ENCODE peak calls at places on chromosomes 7 and 10, in four cellular contexts. N is K562, M is H1, E is HepG2. D is an unnamed sample.
A peak's percentile ranks its signal among the peaks of the same experiment; 100 is the strongest.

GRCh38 chr10:32982293-32982709 is 24.3 kb upstream of the ITGB1 start:
- DNase-seq in M (no peak), E (no peak), N (no peak), D (no peak)

GRCh38 chr10:14016011-14016536 is 314.6 kb downstream of the FRMD4A start:
- DNase-seq in M (no peak), N (no peak), E (no peak), D (no peak)

GRCh38 chr7:80508440-80508839 is 3.4 kb downstream of the GNAT3 start:
- DNase-seq in M (no peak), N (no peak), E (no peak), D (no peak)

GRCh38 chr10:95837368-95837776 is 70.4 kb upstream of the CC2D2B start:
- DNase-seq in E (no peak), M (no peak), N (no peak), D (no peak)

GRCh38 chr10:106424981-106425380 is 739.5 kb downstream of the SORCS1 start:
- DNase-seq in E (no peak), N (no peak), M (no peak), D (no peak)

GRCh38 chr10:23439920-23440875 is 1.3 kb downstream of the OTUD1 start:
- DNase-seq in E (no peak), N (peak; percentile 14), M (no peak), D (peak; percentile 27)

GRCh38 chr7:17298102-17298839 is at the start of gene AHR:
- DNase-seq in N (no peak), E (peak; percentile 86), M (peak; percentile 50), D (peak; percentile 47)

GRCh38 chr7:70116244-70116643 is 518.0 kb downstream of the AUTS2 start:
- DNase-seq in N (no peak), M (no peak), E (no peak), D (no peak)

GRCh38 chr7:98470131-98470985 is 69.5 kb upstream of the BAIAP2L1 start:
- DNase-seq in M (peak; percentile 49), N (peak; percentile 86), E (no peak), D (no peak)

GRCh38 chr10:132849546-132850031 is 63.6 kb upstream of the NKX6-2 start:
- DNase-seq in M (no peak), E (no peak), N (no peak), D (no peak)

GRCh38 chr7:155324918-155325235 is 27.2 kb downstream of the INSIG1 start:
- DNase-seq in E (no peak), N (no peak), M (no peak), D (no peak)

GRCh38 chr10:109852004-109852717 is 71.2 kb downstream of the XPNPEP1 start:
- DNase-seq in E (peak; percentile 50), M (peak; percentile 29), N (peak; percentile 71), D (peak; percentile 40)

GRCh38 chr10:130045091-130045652 is 65.5 kb downstream of the C10orf143 start:
- DNase-seq in E (no peak), N (peak; percentile 9), M (peak; percentile 43), D (no peak)

GRCh38 chr7:140902305-140902953 is 22.3 kb downstream of the BRAF start:
- DNase-seq in M (no peak), N (no peak), E (no peak), D (no peak)

GRCh38 chr10:24215193-24215592 is 6.3 kb downstream of the KIAA1217 start:
- DNase-seq in E (no peak), M (no peak), N (no peak), D (no peak)

GRCh38 chr7:151231080-151231479 is 1.2 kb upstream of the CHPF2 start:
- DNase-seq in M (no peak), E (no peak), N (no peak), D (no peak)

GRCh38 chr10:13518076-13518692 is 10.6 kb downstream of the BEND7 start:
- DNase-seq in N (peak; percentile 52), M (no peak), E (no peak), D (no peak)

GRCh38 chr10:88131561-88132139 is 268.2 kb downstream of the PTEN start:
- DNase-seq in M (no peak), N (no peak), E (no peak), D (no peak)

GRCh38 chr7:105718511-105718925 is 137.2 kb upstream of the EFCAB10 start:
- DNase-seq in M (no peak), N (no peak), E (no peak), D (no peak)

GRCh38 chr7:28707291-28707690 is 250.8 kb downstream of the TRIL start:
- DNase-seq in E (no peak), M (no peak), N (no peak), D (no peak)

GRCh38 chr7:145151651-145152050 is 315.8 kb upstream of the TPK1 start:
- DNase-seq in N (no peak), E (no peak), M (no peak), D (no peak)

GRCh38 chr10:58137813-58138212 is 129.9 kb downstream of the IPMK start:
- DNase-seq in E (no peak), M (no peak), N (no peak), D (no peak)

GRCh38 chr7:101108961-101109360 is 17.9 kb upstream of the SERPINE1 start:
- DNase-seq in E (no peak), M (no peak), N (no peak), D (no peak)

GRCh38 chr7:78673272-78673671 is 780.2 kb downstream of the MAGI2 start:
- DNase-seq in N (no peak), M (no peak), E (no peak), D (no peak)

GRCh38 chr10:100477970-100478369 is 15.2 kb downstream of the WNT8B start:
- DNase-seq in M (no peak), N (no peak), E (no peak), D (no peak)

GRCh38 chr10:22226599-22226998 is 8.8 kb upstream of the EBLN1 start:
- DNase-seq in E (no peak), N (no peak), M (no peak), D (no peak)

GRCh38 chr10:45428611-45429510 is 54.8 kb downstream of the ALOX5 start:
- DNase-seq in N (no peak), M (no peak), E (no peak), D (no peak)

GRCh38 chr7:87220734-87221215 is 1.2 kb upstream of the TMEM243 start:
- DNase-seq in M (no peak), E (no peak), N (peak; percentile 47), D (no peak)

GRCh38 chr7:98240961-98241673 is 10.9 kb downstream of the TECPR1 start:
- DNase-seq in M (no peak), E (peak; percentile 27), N (peak; percentile 57), D (peak; percentile 80)

GRCh38 chr10:51502124-51502523 is 197.3 kb downstream of the CSTF2T start:
- DNase-seq in N (no peak), M (no peak), E (no peak), D (no peak)

GRCh38 chr7:129225206-129225930 is 538 bp downstream of the AHCYL2 start:
- DNase-seq in M (no peak), E (peak; percentile 20), N (peak; percentile 74), D (no peak)

GRCh38 chr7:82572195-82572880 is 128.8 kb upstream of the CACNA2D1 start:
- DNase-seq in M (peak; percentile 62), E (peak; percentile 70), N (peak; percentile 74), D (peak; percentile 18)

GRCh38 chr7:96397936-96398596 is 76.2 kb upstream of the SLC25A13 start:
- DNase-seq in M (no peak), N (no peak), E (no peak), D (no peak)

GRCh38 chr7:100215895-100216294 is 3.9 kb upstream of the PVRIG start:
- DNase-seq in N (no peak), M (no peak), E (no peak), D (no peak)

GRCh38 chr7:26356929-26357792 is 65.5 kb downstream of the SNX10 start:
- DNase-seq in E (no peak), N (no peak), M (no peak), D (no peak)

DNA sequence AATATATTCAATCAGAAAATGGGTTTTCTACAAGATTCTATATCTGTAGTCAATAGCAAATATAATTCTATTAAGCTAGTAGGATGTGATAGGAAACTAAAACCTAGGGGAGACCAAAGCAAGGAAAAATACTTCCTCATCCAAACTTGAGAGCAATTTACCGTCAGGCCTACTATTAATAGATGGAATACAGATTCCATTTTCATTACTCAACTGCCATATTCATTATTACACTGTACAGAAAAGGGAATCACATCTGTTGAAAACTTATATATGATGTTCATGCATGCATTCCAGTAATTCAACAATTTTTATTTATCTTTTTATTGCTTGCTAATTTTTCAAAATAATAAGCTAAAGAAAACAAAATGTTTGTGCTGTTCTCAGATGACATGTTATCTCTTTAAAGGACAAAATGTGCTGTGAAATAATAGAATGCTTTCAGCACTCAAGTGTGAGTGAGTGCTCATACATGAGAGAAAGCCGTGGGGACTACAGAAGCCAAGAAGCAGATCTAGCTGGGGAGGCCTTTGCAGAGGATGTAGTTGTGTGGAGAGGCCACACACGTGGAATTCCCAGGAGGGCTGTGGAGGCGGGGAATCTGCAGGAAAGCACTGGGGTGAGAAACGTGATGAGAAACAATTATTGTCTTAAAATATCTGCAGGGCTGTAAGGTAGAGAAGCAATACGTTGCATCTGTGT is 110.0 kb downstream of the EGFR start:
- DNase-seq in N (no peak), E (no peak), M (no peak), D (no peak)
- TF ChIP-seq POLR2AphosphoS5 in N (no peak), E (no peak), M (no peak), D (no peak)

GRCh38 chr10:102437515-102437914 is 5.1 kb upstream of the CUEDC2 start:
- DNase-seq in E (no peak), N (no peak), M (no peak), D (no peak)

GRCh38 chr10:102436312-102436711 is 3.9 kb upstream of the CUEDC2 start:
- DNase-seq in M (no peak), N (no peak), E (no peak), D (no peak)

GRCh38 chr10:102434251-102434913 is 2.0 kb upstream of the CUEDC2 start:
- DNase-seq in N (no peak), E (peak; percentile 72), M (no peak), D (no peak)

GRCh38 chr10:102435098-102435497 is 2.7 kb upstream of the CUEDC2 start:
- DNase-seq in M (no peak), N (no peak), E (no peak), D (no peak)

GRCh38 chr10:102435529-102436233 is 3.3 kb upstream of the CUEDC2 start:
- DNase-seq in M (no peak), N (peak; percentile 91), E (no peak), D (no peak)
- TF ChIP-seq TAF1 in M (no peak), N (peak; percentile 79), E (no peak), D (no peak)

GRCh38 chr7:107044347-107045194 is at the start of gene PRKAR2B:
- DNase-seq in N (peak; percentile 98), M (peak; percentile 44), E (peak; percentile 32), D (peak; percentile 61)
- TF ChIP-seq POLR2A in N (peak; percentile 60), M (no peak), E (no peak), D (no peak)

DNA sequence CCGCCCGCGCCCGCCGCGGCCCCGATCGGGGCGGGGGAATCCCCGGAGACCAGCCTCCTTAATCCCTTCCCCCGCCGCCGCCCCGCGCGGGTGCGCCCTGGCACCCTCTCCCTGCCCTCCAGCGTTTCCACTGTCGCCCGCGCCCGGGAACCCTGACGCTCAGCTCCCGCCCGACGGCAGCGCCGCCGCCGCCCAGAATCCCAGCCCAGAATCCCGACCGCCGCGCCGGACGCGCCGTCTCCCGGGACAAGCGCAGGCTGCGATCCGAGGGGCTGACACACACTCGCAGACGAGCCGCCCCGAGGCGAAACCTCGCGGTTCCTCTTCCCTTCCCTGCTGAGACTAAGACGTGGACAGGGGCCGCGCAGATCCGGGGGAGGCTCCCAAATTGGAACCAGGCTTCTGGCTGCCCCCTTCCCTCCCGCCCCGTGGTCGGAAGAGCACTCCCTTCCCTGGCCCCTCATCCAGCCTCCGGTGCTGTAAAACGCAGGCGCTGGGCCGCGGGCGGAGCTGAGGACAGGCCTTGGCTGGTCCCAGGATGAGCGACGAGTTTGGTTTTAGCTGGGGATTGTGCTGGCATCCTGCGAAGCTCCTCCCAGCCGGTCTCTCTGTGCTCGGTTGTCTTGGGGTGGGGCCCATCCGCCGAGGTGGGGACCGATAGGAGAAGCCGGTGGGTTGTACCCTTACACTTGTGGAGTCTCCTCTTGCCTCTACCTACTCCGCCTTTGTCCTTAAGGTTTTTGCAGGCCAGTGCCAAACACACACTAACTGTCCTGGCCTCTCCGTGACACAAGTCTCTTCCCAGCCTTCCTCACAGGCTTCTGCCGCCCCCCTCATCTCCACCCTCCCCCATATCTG is 1.1 kb downstream of the MARVELD1 start:
- DNase-seq in E (no peak), N (peak; percentile 35), M (no peak), D (peak; percentile 49)
- TF ChIP-seq POLR2AphosphoS5 in E (no peak), N (no peak), M (peak; percentile 85), D (no peak)

D was measured in GM12892.